ENCODE peak calls at places on chromosomes 16 and 17, in seven cellular contexts. A, T, Z, U, W, O and Y are unnamed samples.

GRCh38 chr16:49503242-49504022 is 129.8 kb downstream of the C16orf78 start:
- DNase-seq in A (no peak), T (no peak), Z (no peak), U (no peak), W (no peak), O (no peak), Y (no peak)

GRCh38 chr16:2350500-2350899 is 10.0 kb upstream of the ABCA3 start:
- DNase-seq in A (no peak), T (no peak), Z (no peak), U (no peak), W (no peak), O (no peak), Y (no peak)

GRCh38 chr17:44900894-44901293 is 1.6 kb upstream of the EFTUD2 start:
- DNase-seq in A (peak), T (peak), Z (peak), U (no peak), W (no peak), O (no peak), Y (no peak)

GRCh38 chr16:71383054-71383773 is 24.7 kb downstream of the CALB2 start:
- DNase-seq in A (no peak), T (peak), Z (peak), U (no peak), W (no peak), O (no peak), Y (no peak)

GRCh38 chr16:57143125-57143965 is 42.5 kb downstream of the PSME3IP1 start:
- DNase-seq in A (no peak), T (no peak), Z (no peak), U (peak), W (no peak), O (no peak), Y (no peak)

GRCh38 chr16:12340151-12340733 is 363.7 kb downstream of the SNX29 start:
- DNase-seq in A (no peak), T (peak), Z (peak), U (no peak), W (no peak), O (peak), Y (no peak)

GRCh38 chr17:51057534-51057933 is 63.1 kb downstream of the SPAG9 start:
- DNase-seq in A (no peak), T (no peak), Z (no peak), U (no peak), W (no peak), O (no peak), Y (no peak)

GRCh38 chr17:39676198-39676819 is 8.1 kb downstream of the PNMT start:
- DNase-seq in A (no peak), T (no peak), Z (no peak), U (no peak), W (peak), O (peak), Y (no peak)

GRCh38 chr17:15934866-15935265 is 10.1 kb upstream of the ADORA2B start:
- DNase-seq in A (no peak), T (no peak), Z (no peak), U (no peak), W (no peak), O (no peak), Y (no peak)

GRCh38 chr17:77322534-77323412 is 182.0 kb downstream of the SEC14L1 start:
- DNase-seq in A (peak), T (peak), Z (peak), U (no peak), W (peak), O (peak), Y (peak)

GRCh38 chr17:81523139-81524062 is 4.8 kb upstream of the FSCN2 start:
- DNase-seq in A (no peak), T (peak), Z (no peak), U (peak), W (peak), O (no peak), Y (peak)

GRCh38 chr16:2518823-2519710 is 1.1 kb upstream of the AMDHD2 start:
- DNase-seq in A (no peak), T (no peak), Z (no peak), U (no peak), W (peak), O (no peak), Y (peak)

GRCh38 chr17:47952181-47953021 is 5.3 kb downstream of the PRR15L start:
- DNase-seq in A (no peak), T (no peak), Z (no peak), U (no peak), W (no peak), O (no peak), Y (no peak)

GRCh38 chr16:66414891-66415290 is 12.2 kb upstream of the BEAN1 start:
- DNase-seq in A (no peak), T (peak), Z (peak), U (no peak), W (no peak), O (no peak), Y (no peak)